ENCODE peak calls at places on chromosomes 12 and 14, in seven cellular contexts. S is HAP-1; R is A549; C is WTC11; W is stimulated activated CD4-positive, alpha-beta T cell treated with anti-CD3 and anti-CD28 coated beads, Interleukin-2, amount 100 ng/mL, for 48 hours; E is stimulated activated CD8-positive, alpha-beta memory T cell treated with anti-CD3 and anti-CD28 coated beads, Interleukin-15, amount 100 ng/mL, for 48 hours; B is SW 1271. O is an unnamed sample.

GRCh38 chr12:121227294-121227693 is 17.4 kb downstream of the P2RX4 start:
- DNase-seq in S (no peak), R (no peak), C (no peak), W (no peak), E (no peak), B (no peak), O (no peak)

GRCh38 chr12:6691473-6691872 is 2.3 kb upstream of the ZNF384 start:
- DNase-seq in S (no peak), R (no peak), C (no peak), W (no peak), E (no peak), B (no peak), O (peak; percentile 40)

GRCh38 chr14:93941293-93941910 is 14.3 kb downstream of the FAM181A start:
- DNase-seq in S (no peak), R (no peak), C (no peak), W (no peak), E (no peak), B (no peak), O (peak; percentile 21)

GRCh38 chr14:51382506-51382905 is 142.5 kb downstream of the TMX1 start:
- DNase-seq in S (no peak), R (no peak), C (no peak), W (no peak), E (no peak), B (no peak), O (no peak)

GRCh38 chr14:53516261-53516774 is 363.2 kb upstream of the DDHD1 start:
- DNase-seq in S (no peak), R (no peak), C (no peak), W (no peak), E (no peak), B (no peak), O (peak; percentile 85)

GRCh38 chr14:66514206-66514605 is 6.3 kb downstream of the GPHN start:
- DNase-seq in S (no peak), R (no peak), C (no peak), W (no peak), E (no peak), B (no peak), O (peak; percentile 67)

GRCh38 chr12:132524405-132524804 is 34.5 kb downstream of the FBRSL1 start:
- DNase-seq in S (no peak), R (peak; percentile 90), C (no peak), W (no peak), E (no peak), B (no peak), O (peak; percentile 70)

GRCh38 chr14:31787377-31787776 is 226.2 kb downstream of the NUBPL start:
- DNase-seq in S (no peak), R (peak; percentile 50), C (no peak), W (no peak), E (no peak), B (no peak), O (peak; percentile 47)

GRCh38 chr12:99658950-99659349 is 11.4 kb downstream of the GARIN6 start:
- DNase-seq in S (no peak), R (peak; percentile 30), C (no peak), W (no peak), E (no peak), B (no peak), O (peak; percentile 10)

GRCh38 chr14:97697772-97698171 is 900.6 kb downstream of the VRK1 start:
- DNase-seq in S (no peak), R (no peak), C (no peak), W (no peak), E (no peak), B (no peak), O (no peak)

GRCh38 chr12:100794441-100795192 is at the start of gene ANO4:
- DNase-seq in S (peak; percentile 75), R (no peak), C (peak; percentile 22), W (no peak), E (no peak), B (no peak), O (no peak)

GRCh38 chr12:98422809-98423208 is 92.6 kb upstream of the TMPO start:
- DNase-seq in S (peak; percentile 60), R (peak; percentile 54), C (peak; percentile 71), W (no peak), E (no peak), B (no peak), O (peak; percentile 17)

GRCh38 chr12:61757831-61758505 is 502.2 kb upstream of the USP15 start:
- DNase-seq in S (no peak), R (no peak), C (no peak), W (no peak), E (no peak), B (no peak), O (peak; percentile 65)

GRCh38 chr14:71618047-71618446 is 314.2 kb upstream of the RGS6 start:
- DNase-seq in S (no peak), R (no peak), C (no peak), W (no peak), E (no peak), B (no peak), O (no peak)

GRCh38 chr14:93743270-93744060 is 44.8 kb downstream of the PRIMA1 start:
- DNase-seq in S (no peak), R (no peak), C (no peak), W (no peak), E (no peak), B (no peak), O (no peak)

GRCh38 chr14:105118646-105119409 is 49.7 kb downstream of the JAG2 start:
- DNase-seq in S (no peak), R (no peak), C (no peak), W (no peak), E (no peak), B (no peak), O (no peak)

GRCh38 chr12:101570022-101570421 is 24.7 kb upstream of the MYBPC1 start:
- DNase-seq in S (peak; percentile 40), R (peak; percentile 43), C (no peak), W (no peak), E (no peak), B (no peak), O (peak; percentile 31)

GRCh38 chr14:76582447-76582846 is 178.8 kb upstream of the VASH1 start:
- DNase-seq in S (no peak), R (no peak), C (no peak), W (no peak), E (no peak), B (no peak), O (no peak)

GRCh38 chr12:46263140-46264017 is 5.5 kb downstream of the SLC38A1 start:
- DNase-seq in S (no peak), R (no peak), C (no peak), W (no peak), E (no peak), B (no peak), O (no peak)

GRCh38 chr14:57392830-57393229 is 2.4 kb downstream of the NAA30 start:
- DNase-seq in S (no peak), R (no peak), C (no peak), W (no peak), E (no peak), B (no peak), O (no peak)

GRCh38 chr12:102374190-102374589 is 106.2 kb downstream of the IGF1 start:
- DNase-seq in S (no peak), R (no peak), C (no peak), W (no peak), E (no peak), B (no peak), O (peak; percentile 25)

GRCh38 chr12:64016521-64016920 is 172.0 kb downstream of the SRGAP1 start:
- DNase-seq in S (no peak), R (no peak), C (no peak), W (no peak), E (no peak), B (no peak), O (no peak)

GRCh38 chr14:95189400-95190162 is 32.3 kb upstream of the DICER1 start:
- DNase-seq in S (no peak), R (no peak), C (no peak), W (no peak), E (no peak), B (no peak), O (no peak)

O was measured in fibroblast of mammary gland.